ENCODE peak calls at places on chromosomes 12 and 14, in ten cellular contexts. W is tibial artery, P is left ventricle myocardium inferior, N is psoas muscle, O is heart right ventricle, T is K562, B is IMR-90, F is Panc1, D is breast epithelium, J is neuronal stem cell. I is an unnamed sample.
A peak's percentile ranks its signal among the peaks of the same experiment; 100 is the strongest.

GRCh38 chr14:32109676-32110075 is 32.6 kb downstream of the ARHGAP5 start:
- DNase-seq in B (peak; percentile 86), T (no peak), N (no peak), O (no peak), W (no peak), J (no peak), F (no peak), P (no peak), D (no peak), I (no peak)

GRCh38 chr12:109199324-109199723 is 82.9 kb downstream of the ACACB start:
- DNase-seq in W (no peak), N (peak; percentile 42), T (no peak), P (no peak), B (no peak), J (no peak), D (no peak), O (no peak), F (no peak), I (no peak)

GRCh38 chr12:65490193-65490592 is 211.7 kb downstream of the MSRB3 start:
- DNase-seq in O (no peak), N (no peak), J (no peak), B (no peak), F (no peak), W (no peak), T (no peak), D (no peak), P (no peak), I (peak; percentile 16)

GRCh38 chr14:106564058-106564643 is 1037.8 kb downstream of the TMEM121 start:
- DNase-seq in N (no peak), P (no peak), B (no peak), W (no peak), F (peak; percentile 18), T (peak; percentile 37), J (no peak), D (no peak), O (no peak), I (no peak)

GRCh38 chr12:54341343-54341742 is 16.4 kb downstream of the COPZ1 start:
- DNase-seq in F (no peak), W (no peak), B (no peak), P (no peak), T (no peak), J (peak; percentile 65), N (no peak), O (no peak), D (no peak), I (no peak)

GRCh38 chr12:93107943-93108342 is 178.8 kb upstream of the EEA1 start:
- DNase-seq in F (no peak), O (no peak), N (no peak), J (no peak), P (no peak), W (no peak), B (no peak), D (no peak), T (no peak), I (no peak)

GRCh38 chr14:49892301-49892635 is 614 bp upstream of the ARF6 start:
- DNase-seq in W (peak; percentile 65), F (no peak), T (peak; percentile 57), D (peak; percentile 65), P (no peak), B (peak; percentile 82), O (peak; percentile 71), N (no peak), J (peak; percentile 51), I (no peak)

GRCh38 chr14:89723930-89724915 is 230.3 kb downstream of the EFCAB11 start:
- DNase-seq in T (no peak), O (no peak), J (no peak), W (no peak), N (no peak), B (no peak), P (no peak), D (no peak), F (no peak), I (no peak)

GRCh38 chr14:102485693-102486512 is 23.7 kb downstream of the ANKRD9 start:
- DNase-seq in T (no peak), B (no peak), N (no peak), W (no peak), J (no peak), D (no peak), F (no peak), P (no peak), O (no peak), I (no peak)

GRCh38 chr14:93092606-93093556 is 22.8 kb downstream of the ITPK1 start:
- DNase-seq in N (no peak), F (no peak), B (no peak), P (no peak), T (no peak), J (no peak), W (no peak), D (no peak), O (no peak), I (no peak)

GRCh38 chr12:29563636-29564035 is 66.2 kb upstream of the OVCH1 start:
- DNase-seq in N (no peak), P (no peak), B (no peak), F (no peak), T (no peak), W (no peak), O (no peak), D (no peak), J (no peak), I (no peak)

GRCh38 chr14:68926236-68926635 is 52.9 kb downstream of the ACTN1 start:
- DNase-seq in B (no peak), W (no peak), F (no peak), D (no peak), O (no peak), N (no peak), T (no peak), P (no peak), J (no peak), I (no peak)

GRCh38 chr12:52279683-52280318 is 5.4 kb downstream of the KRT86 start:
- DNase-seq in J (no peak), W (no peak), O (no peak), N (no peak), F (no peak), T (no peak), D (peak; percentile 33), P (no peak), B (peak; percentile 13), I (no peak)

GRCh38 chr12:14949631-14950030 is 11.3 kb upstream of the ERP27 start:
- DNase-seq in T (no peak), J (no peak), W (no peak), F (no peak), O (no peak), B (no peak), D (no peak), N (no peak), P (no peak), I (no peak)

GRCh38 chr12:20361416-20361815 is 6.9 kb upstream of the PDE3A start:
- DNase-seq in W (no peak), P (no peak), O (no peak), J (no peak), D (no peak), T (no peak), B (no peak), N (peak; percentile 34), F (no peak), I (no peak)

GRCh38 chr14:99240512-99241313 is 31.3 kb downstream of the BCL11B start:
- DNase-seq in O (no peak), J (no peak), P (no peak), F (no peak), W (no peak), B (no peak), D (no peak), T (no peak), N (no peak), I (no peak)
- H3K4me1 ChIP-seq in O (no peaks in the 10 kb centered on the region), J (peaks cover under 1% of the 10 kb centered on the region), P (peaks cover 4% of the 10 kb centered on the region), F (no peaks in the 10 kb centered on the region), W (no peaks in the 10 kb centered on the region), B (no peaks in the 10 kb centered on the region), D (no peaks in the 10 kb centered on the region), T (no peaks in the 10 kb centered on the region), N (no peaks in the 10 kb centered on the region), I (peaks cover 32% of the 10 kb centered on the region)

GRCh38 chr12:124979568-124979967 is 9.4 kb downstream of the DHX37 start:
- DNase-seq in P (no peak), B (no peak), J (no peak), O (no peak), W (no peak), N (peak; percentile 24), D (no peak), F (no peak), T (no peak), I (no peak)
- H3K36me3 ChIP-seq in P (peaks cover 89% of the 10 kb centered on the region), B (peaks cover 64% of the 10 kb centered on the region), J (peaks cover 42% of the 10 kb centered on the region), O (peaks cover 99% of the 10 kb centered on the region), W (peaks cover 94% of the 10 kb centered on the region), N (peaks cover 93% of the 10 kb centered on the region), D (peaks cover 20% of the 10 kb centered on the region), F (peaks cover 25% of the 10 kb centered on the region), T (peaks cover 85% of the 10 kb centered on the region), I (peaks cover 77% of the 10 kb centered on the region)

DNA sequence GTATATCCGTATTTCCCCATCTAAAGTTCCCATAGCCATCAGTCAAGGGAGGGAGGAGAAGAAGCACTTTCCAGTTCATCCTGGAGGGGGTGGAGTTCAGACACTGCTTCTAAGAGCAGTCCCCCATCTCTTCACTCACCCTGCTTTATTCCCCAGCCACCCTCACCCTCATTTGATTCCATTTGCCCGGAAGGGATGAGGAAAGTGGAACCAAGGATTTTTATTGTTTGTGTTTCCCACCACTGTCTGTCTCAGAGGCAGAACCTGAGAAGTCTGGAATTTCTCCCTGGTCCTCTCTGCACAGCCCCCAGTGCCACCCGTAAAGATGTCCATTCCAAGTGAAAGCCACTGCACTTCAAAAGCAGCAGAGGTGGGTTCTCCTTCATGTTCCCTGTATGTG is 134.2 kb upstream of the HIF1A start:
- DNase-seq in T (peak; percentile 11), B (peak; percentile 77), W (no peak), N (no peak), F (no peak), P (no peak), D (no peak), O (no peak), J (no peak), I (no peak)
- H3K4me1 ChIP-seq in T (peaks cover 29% of the 10 kb centered on the region), B (peaks cover 50% of the 10 kb centered on the region), W (no peaks in the 10 kb centered on the region), N (peaks cover 29% of the 10 kb centered on the region), F (peaks cover 20% of the 10 kb centered on the region), P (peaks cover 47% of the 10 kb centered on the region), D (peaks cover 4% of the 10 kb centered on the region), O (peaks cover 30% of the 10 kb centered on the region), J (peaks cover 8% of the 10 kb centered on the region), I (peaks cover under 1% of the 10 kb centered on the region)

GRCh38 chr12:6235499-6235898 is 35.3 kb downstream of the CD9 start:
- DNase-seq in O (no peak), F (no peak), D (peak; percentile 93), J (no peak), N (no peak), P (no peak), W (no peak), T (no peak), B (no peak), I (peak; percentile 32)

GRCh38 chr12:6234906-6235305 is 34.7 kb downstream of the CD9 start:
- DNase-seq in B (no peak), N (no peak), P (no peak), F (no peak), T (no peak), D (no peak), J (no peak), O (no peak), W (no peak), I (no peak)

GRCh38 chr12:6233121-6233971 is 33.1 kb downstream of the CD9 start:
- DNase-seq in D (no peak), W (no peak), J (no peak), N (peak; percentile 87), O (peak; percentile 45), B (no peak), T (no peak), P (no peak), F (no peak), I (no peak)

GRCh38 chr12:6235906-6236640 is 35.9 kb downstream of the CD9 start:
- DNase-seq in T (no peak), W (no peak), F (no peak), P (no peak), N (no peak), B (no peak), O (no peak), J (no peak), D (no peak), I (no peak)

GRCh38 chr12:6234214-6234613 is 34.0 kb downstream of the CD9 start:
- DNase-seq in P (no peak), J (no peak), O (no peak), B (peak; percentile 61), D (no peak), F (no peak), N (no peak), W (no peak), T (no peak), I (no peak)
- H3K36me3 ChIP-seq in P (peaks cover 50% of the 10 kb centered on the region), J (no peaks in the 10 kb centered on the region), O (peaks cover 70% of the 10 kb centered on the region), B (peaks cover 18% of the 10 kb centered on the region), D (no peaks in the 10 kb centered on the region), F (no peaks in the 10 kb centered on the region), N (peaks cover 33% of the 10 kb centered on the region), W (peaks cover 65% of the 10 kb centered on the region), T (no peaks in the 10 kb centered on the region), I (peaks cover 30% of the 10 kb centered on the region)

I was measured in HAP-1.